ENCODE peak calls at places on chromosomes 11 and 22, in five cellular contexts. One of them, this sample, is unnamed.

GRCh38 chr11:27020736-27021135 is 19.9 kb upstream of the BBOX1 start:
- DNase-seq in activated CD4-positive, alpha-beta T cell treated with anti-CD3 and anti-CD28 coated beads, Interleukin-2, amount 10 ng/mL, durations not matched to agents 7 days and 5 days: no peak
- DNase-seq in prostate gland: no peak
- DNase-seq in activated CD4-positive, CD25-positive, alpha-beta regulatory T cell treated with anti-CD3 and anti-CD28 coated beads, Interleukin-2, amount 50 U/mL, for 72 hours: no peak
- DNase-seq in left colon: no peak
- DNase-seq in this sample: no peak

GRCh38 chr11:123351375-123351774 is 78.7 kb upstream of the GRAMD1B start:
- DNase-seq in activated CD4-positive, alpha-beta T cell treated with anti-CD3 and anti-CD28 coated beads, Interleukin-2, amount 10 ng/mL, durations not matched to agents 7 days and 5 days: no peak
- DNase-seq in prostate gland: no peak
- DNase-seq in activated CD4-positive, CD25-positive, alpha-beta regulatory T cell treated with anti-CD3 and anti-CD28 coated beads, Interleukin-2, amount 50 U/mL, for 72 hours: no peak
- DNase-seq in left colon: no peak
- DNase-seq in this sample: peak

GRCh38 chr11:124872280-124872679 is 7.0 kb downstream of the ROBO3 start:
- DNase-seq in activated CD4-positive, alpha-beta T cell treated with anti-CD3 and anti-CD28 coated beads, Interleukin-2, amount 10 ng/mL, durations not matched to agents 7 days and 5 days: no peak
- DNase-seq in prostate gland: no peak
- DNase-seq in activated CD4-positive, CD25-positive, alpha-beta regulatory T cell treated with anti-CD3 and anti-CD28 coated beads, Interleukin-2, amount 50 U/mL, for 72 hours: no peak
- DNase-seq in left colon: no peak
- DNase-seq in this sample: no peak

GRCh38 chr11:47938791-47939560 is 41.4 kb upstream of the PTPRJ start:
- DNase-seq in activated CD4-positive, alpha-beta T cell treated with anti-CD3 and anti-CD28 coated beads, Interleukin-2, amount 10 ng/mL, durations not matched to agents 7 days and 5 days: no peak
- DNase-seq in prostate gland: no peak
- DNase-seq in activated CD4-positive, CD25-positive, alpha-beta regulatory T cell treated with anti-CD3 and anti-CD28 coated beads, Interleukin-2, amount 50 U/mL, for 72 hours: no peak
- DNase-seq in left colon: no peak
- DNase-seq in this sample: no peak

GRCh38 chr11:64655901-64656601 is 65.0 kb downstream of the SLC22A12 start:
- DNase-seq in activated CD4-positive, alpha-beta T cell treated with anti-CD3 and anti-CD28 coated beads, Interleukin-2, amount 10 ng/mL, durations not matched to agents 7 days and 5 days: no peak
- DNase-seq in prostate gland: no peak
- DNase-seq in activated CD4-positive, CD25-positive, alpha-beta regulatory T cell treated with anti-CD3 and anti-CD28 coated beads, Interleukin-2, amount 50 U/mL, for 72 hours: no peak
- DNase-seq in left colon: no peak
- DNase-seq in this sample: no peak

GRCh38 chr22:21816787-21817496 is 50.5 kb downstream of the MAPK1 start:
- DNase-seq in activated CD4-positive, alpha-beta T cell treated with anti-CD3 and anti-CD28 coated beads, Interleukin-2, amount 10 ng/mL, durations not matched to agents 7 days and 5 days: peak
- DNase-seq in prostate gland: no peak
- DNase-seq in activated CD4-positive, CD25-positive, alpha-beta regulatory T cell treated with anti-CD3 and anti-CD28 coated beads, Interleukin-2, amount 50 U/mL, for 72 hours: no peak
- DNase-seq in left colon: no peak
- DNase-seq in this sample: peak

GRCh38 chr11:71245601-71246391 is 6.6 kb downstream of the SHANK2 start:
- DNase-seq in activated CD4-positive, alpha-beta T cell treated with anti-CD3 and anti-CD28 coated beads, Interleukin-2, amount 10 ng/mL, durations not matched to agents 7 days and 5 days: no peak
- DNase-seq in prostate gland: no peak
- DNase-seq in activated CD4-positive, CD25-positive, alpha-beta regulatory T cell treated with anti-CD3 and anti-CD28 coated beads, Interleukin-2, amount 50 U/mL, for 72 hours: no peak
- DNase-seq in left colon: no peak
- DNase-seq in this sample: no peak

GRCh38 chr11:63595296-63595695 is 18.9 kb downstream of the PLAAT3 start:
- DNase-seq in activated CD4-positive, alpha-beta T cell treated with anti-CD3 and anti-CD28 coated beads, Interleukin-2, amount 10 ng/mL, durations not matched to agents 7 days and 5 days: no peak
- DNase-seq in prostate gland: no peak
- DNase-seq in activated CD4-positive, CD25-positive, alpha-beta regulatory T cell treated with anti-CD3 and anti-CD28 coated beads, Interleukin-2, amount 50 U/mL, for 72 hours: no peak
- DNase-seq in left colon: no peak
- DNase-seq in this sample: no peak

GRCh38 chr22:21641417-21641794 is 696 bp upstream of the SDF2L1 start:
- DNase-seq in activated CD4-positive, alpha-beta T cell treated with anti-CD3 and anti-CD28 coated beads, Interleukin-2, amount 10 ng/mL, durations not matched to agents 7 days and 5 days: no peak
- DNase-seq in prostate gland: no peak
- DNase-seq in activated CD4-positive, CD25-positive, alpha-beta regulatory T cell treated with anti-CD3 and anti-CD28 coated beads, Interleukin-2, amount 50 U/mL, for 72 hours: no peak
- DNase-seq in left colon: peak
- DNase-seq in this sample: peak

GRCh38 chr11:22828373-22828772 is 1.2 kb downstream of the SVIP start:
- DNase-seq in activated CD4-positive, alpha-beta T cell treated with anti-CD3 and anti-CD28 coated beads, Interleukin-2, amount 10 ng/mL, durations not matched to agents 7 days and 5 days: no peak
- DNase-seq in prostate gland: no peak
- DNase-seq in activated CD4-positive, CD25-positive, alpha-beta regulatory T cell treated with anti-CD3 and anti-CD28 coated beads, Interleukin-2, amount 50 U/mL, for 72 hours: no peak
- DNase-seq in left colon: no peak
- DNase-seq in this sample: no peak

GRCh38 chr11:132839226-132839625 is 693.1 kb downstream of the OPCML start:
- DNase-seq in activated CD4-positive, alpha-beta T cell treated with anti-CD3 and anti-CD28 coated beads, Interleukin-2, amount 10 ng/mL, durations not matched to agents 7 days and 5 days: no peak
- DNase-seq in prostate gland: no peak
- DNase-seq in activated CD4-positive, CD25-positive, alpha-beta regulatory T cell treated with anti-CD3 and anti-CD28 coated beads, Interleukin-2, amount 50 U/mL, for 72 hours: no peak
- DNase-seq in left colon: no peak
- DNase-seq in this sample: no peak

GRCh38 chr11:59849129-59849528 is 3.8 kb upstream of the CBLIF start:
- DNase-seq in activated CD4-positive, alpha-beta T cell treated with anti-CD3 and anti-CD28 coated beads, Interleukin-2, amount 10 ng/mL, durations not matched to agents 7 days and 5 days: no peak
- DNase-seq in prostate gland: no peak
- DNase-seq in activated CD4-positive, CD25-positive, alpha-beta regulatory T cell treated with anti-CD3 and anti-CD28 coated beads, Interleukin-2, amount 50 U/mL, for 72 hours: no peak
- DNase-seq in left colon: peak
- DNase-seq in this sample: no peak

GRCh38 chr11:19962795-19963163 is 197.5 kb downstream of the DBX1 start:
- DNase-seq in activated CD4-positive, alpha-beta T cell treated with anti-CD3 and anti-CD28 coated beads, Interleukin-2, amount 10 ng/mL, durations not matched to agents 7 days and 5 days: no peak
- DNase-seq in prostate gland: no peak
- DNase-seq in activated CD4-positive, CD25-positive, alpha-beta regulatory T cell treated with anti-CD3 and anti-CD28 coated beads, Interleukin-2, amount 50 U/mL, for 72 hours: no peak
- DNase-seq in left colon: no peak
- DNase-seq in this sample: no peak

GRCh38 chr11:46889689-46890475 is 28.5 kb downstream of the LRP4 start:
- DNase-seq in activated CD4-positive, alpha-beta T cell treated with anti-CD3 and anti-CD28 coated beads, Interleukin-2, amount 10 ng/mL, durations not matched to agents 7 days and 5 days: peak
- DNase-seq in prostate gland: peak
- DNase-seq in activated CD4-positive, CD25-positive, alpha-beta regulatory T cell treated with anti-CD3 and anti-CD28 coated beads, Interleukin-2, amount 50 U/mL, for 72 hours: peak
- DNase-seq in left colon: peak
- DNase-seq in this sample: peak

GRCh38 chr11:67542971-67543370 is 19.7 kb upstream of the CABP2 start:
- DNase-seq in activated CD4-positive, alpha-beta T cell treated with anti-CD3 and anti-CD28 coated beads, Interleukin-2, amount 10 ng/mL, durations not matched to agents 7 days and 5 days: no peak
- DNase-seq in prostate gland: no peak
- DNase-seq in activated CD4-positive, CD25-positive, alpha-beta regulatory T cell treated with anti-CD3 and anti-CD28 coated beads, Interleukin-2, amount 50 U/mL, for 72 hours: no peak
- DNase-seq in left colon: no peak
- DNase-seq in this sample: no peak

GRCh38 chr22:39654959-39655579 is 84.5 kb downstream of the CACNA1I start:
- DNase-seq in activated CD4-positive, alpha-beta T cell treated with anti-CD3 and anti-CD28 coated beads, Interleukin-2, amount 10 ng/mL, durations not matched to agents 7 days and 5 days: no peak
- DNase-seq in prostate gland: no peak
- DNase-seq in activated CD4-positive, CD25-positive, alpha-beta regulatory T cell treated with anti-CD3 and anti-CD28 coated beads, Interleukin-2, amount 50 U/mL, for 72 hours: no peak
- DNase-seq in left colon: no peak
- DNase-seq in this sample: no peak

GRCh38 chr22:38413085-38414008 is 41.7 kb downstream of the KCNJ4 start:
- DNase-seq in activated CD4-positive, alpha-beta T cell treated with anti-CD3 and anti-CD28 coated beads, Interleukin-2, amount 10 ng/mL, durations not matched to agents 7 days and 5 days: no peak
- DNase-seq in prostate gland: no peak
- DNase-seq in activated CD4-positive, CD25-positive, alpha-beta regulatory T cell treated with anti-CD3 and anti-CD28 coated beads, Interleukin-2, amount 50 U/mL, for 72 hours: no peak
- DNase-seq in left colon: peak
- DNase-seq in this sample: peak

GRCh38 chr11:71452354-71453020 is 516 bp upstream of the NADSYN1 start:
- DNase-seq in activated CD4-positive, alpha-beta T cell treated with anti-CD3 and anti-CD28 coated beads, Interleukin-2, amount 10 ng/mL, durations not matched to agents 7 days and 5 days: peak
- DNase-seq in prostate gland: peak
- DNase-seq in activated CD4-positive, CD25-positive, alpha-beta regulatory T cell treated with anti-CD3 and anti-CD28 coated beads, Interleukin-2, amount 50 U/mL, for 72 hours: peak
- DNase-seq in left colon: peak
- DNase-seq in this sample: peak

GRCh38 chr11:124633355-124633754 is 10.7 kb downstream of the TBRG1 start:
- DNase-seq in activated CD4-positive, alpha-beta T cell treated with anti-CD3 and anti-CD28 coated beads, Interleukin-2, amount 10 ng/mL, durations not matched to agents 7 days and 5 days: no peak
- DNase-seq in prostate gland: no peak
- DNase-seq in activated CD4-positive, CD25-positive, alpha-beta regulatory T cell treated with anti-CD3 and anti-CD28 coated beads, Interleukin-2, amount 50 U/mL, for 72 hours: no peak
- DNase-seq in left colon: no peak
- DNase-seq in this sample: no peak

GRCh38 chr11:2575611-2576051 is 124.2 kb downstream of the KCNQ1OT1 start:
- DNase-seq in activated CD4-positive, alpha-beta T cell treated with anti-CD3 and anti-CD28 coated beads, Interleukin-2, amount 10 ng/mL, durations not matched to agents 7 days and 5 days: no peak
- DNase-seq in prostate gland: no peak
- DNase-seq in activated CD4-positive, CD25-positive, alpha-beta regulatory T cell treated with anti-CD3 and anti-CD28 coated beads, Interleukin-2, amount 50 U/mL, for 72 hours: no peak
- DNase-seq in left colon: peak
- DNase-seq in this sample: peak

GRCh38 chr11:116701876-116702275 is 70.9 kb downstream of the BUD13 start:
- DNase-seq in activated CD4-positive, alpha-beta T cell treated with anti-CD3 and anti-CD28 coated beads, Interleukin-2, amount 10 ng/mL, durations not matched to agents 7 days and 5 days: no peak
- DNase-seq in prostate gland: no peak
- DNase-seq in activated CD4-positive, CD25-positive, alpha-beta regulatory T cell treated with anti-CD3 and anti-CD28 coated beads, Interleukin-2, amount 50 U/mL, for 72 hours: no peak
- DNase-seq in left colon: no peak
- DNase-seq in this sample: no peak

GRCh38 chr22:25775501-25775900 is 33.5 kb downstream of the MYO18B start:
- DNase-seq in activated CD4-positive, alpha-beta T cell treated with anti-CD3 and anti-CD28 coated beads, Interleukin-2, amount 10 ng/mL, durations not matched to agents 7 days and 5 days: no peak
- DNase-seq in prostate gland: no peak
- DNase-seq in activated CD4-positive, CD25-positive, alpha-beta regulatory T cell treated with anti-CD3 and anti-CD28 coated beads, Interleukin-2, amount 50 U/mL, for 72 hours: no peak
- DNase-seq in left colon: no peak
- DNase-seq in this sample: no peak

GRCh38 chr11:64065141-64065465 is 29.4 kb downstream of the FLRT1 start:
- DNase-seq in activated CD4-positive, alpha-beta T cell treated with anti-CD3 and anti-CD28 coated beads, Interleukin-2, amount 10 ng/mL, durations not matched to agents 7 days and 5 days: no peak
- DNase-seq in prostate gland: no peak
- DNase-seq in activated CD4-positive, CD25-positive, alpha-beta regulatory T cell treated with anti-CD3 and anti-CD28 coated beads, Interleukin-2, amount 50 U/mL, for 72 hours: no peak
- DNase-seq in left colon: no peak
- DNase-seq in this sample: no peak

GRCh38 chr11:57932105-57932504 is 91.6 kb upstream of the OR9Q1 start:
- DNase-seq in activated CD4-positive, alpha-beta T cell treated with anti-CD3 and anti-CD28 coated beads, Interleukin-2, amount 10 ng/mL, durations not matched to agents 7 days and 5 days: no peak
- DNase-seq in prostate gland: no peak
- DNase-seq in activated CD4-positive, CD25-positive, alpha-beta regulatory T cell treated with anti-CD3 and anti-CD28 coated beads, Interleukin-2, amount 50 U/mL, for 72 hours: no peak
- DNase-seq in left colon: no peak
- DNase-seq in this sample: no peak

GRCh38 chr11:57303280-57303989 is 21.3 kb downstream of the TNKS1BP1 start:
- DNase-seq in activated CD4-positive, alpha-beta T cell treated with anti-CD3 and anti-CD28 coated beads, Interleukin-2, amount 10 ng/mL, durations not matched to agents 7 days and 5 days: no peak
- DNase-seq in prostate gland: no peak
- DNase-seq in activated CD4-positive, CD25-positive, alpha-beta regulatory T cell treated with anti-CD3 and anti-CD28 coated beads, Interleukin-2, amount 50 U/mL, for 72 hours: no peak
- DNase-seq in left colon: no peak
- DNase-seq in this sample: no peak

GRCh38 chr11:43573233-43573632 is 107.3 kb upstream of the HSD17B12 start:
- DNase-seq in activated CD4-positive, alpha-beta T cell treated with anti-CD3 and anti-CD28 coated beads, Interleukin-2, amount 10 ng/mL, durations not matched to agents 7 days and 5 days: peak
- DNase-seq in prostate gland: no peak
- DNase-seq in activated CD4-positive, CD25-positive, alpha-beta regulatory T cell treated with anti-CD3 and anti-CD28 coated beads, Interleukin-2, amount 50 U/mL, for 72 hours: no peak
- DNase-seq in left colon: no peak
- DNase-seq in this sample: no peak

GRCh38 chr11:721913-722811 is 16.1 kb downstream of the EPS8L2 start:
- DNase-seq in activated CD4-positive, alpha-beta T cell treated with anti-CD3 and anti-CD28 coated beads, Interleukin-2, amount 10 ng/mL, durations not matched to agents 7 days and 5 days: peak
- DNase-seq in prostate gland: no peak
- DNase-seq in activated CD4-positive, CD25-positive, alpha-beta regulatory T cell treated with anti-CD3 and anti-CD28 coated beads, Interleukin-2, amount 50 U/mL, for 72 hours: no peak
- DNase-seq in left colon: peak
- DNase-seq in this sample: no peak

GRCh38 chr11:36360833-36361232 is 64.7 kb downstream of the PRR5L start:
- DNase-seq in activated CD4-positive, alpha-beta T cell treated with anti-CD3 and anti-CD28 coated beads, Interleukin-2, amount 10 ng/mL, durations not matched to agents 7 days and 5 days: no peak
- DNase-seq in prostate gland: no peak
- DNase-seq in activated CD4-positive, CD25-positive, alpha-beta regulatory T cell treated with anti-CD3 and anti-CD28 coated beads, Interleukin-2, amount 50 U/mL, for 72 hours: no peak
- DNase-seq in left colon: no peak
- DNase-seq in this sample: no peak

GRCh38 chr22:45783021-45783420 is 111.4 kb downstream of the ATXN10 start:
- DNase-seq in activated CD4-positive, alpha-beta T cell treated with anti-CD3 and anti-CD28 coated beads, Interleukin-2, amount 10 ng/mL, durations not matched to agents 7 days and 5 days: no peak
- DNase-seq in prostate gland: no peak
- DNase-seq in activated CD4-positive, CD25-positive, alpha-beta regulatory T cell treated with anti-CD3 and anti-CD28 coated beads, Interleukin-2, amount 50 U/mL, for 72 hours: no peak
- DNase-seq in left colon: no peak
- DNase-seq in this sample: no peak

GRCh38 chr11:42913731-42914130 is 398.1 kb upstream of the API5 start:
- DNase-seq in activated CD4-positive, alpha-beta T cell treated with anti-CD3 and anti-CD28 coated beads, Interleukin-2, amount 10 ng/mL, durations not matched to agents 7 days and 5 days: no peak
- DNase-seq in prostate gland: no peak
- DNase-seq in activated CD4-positive, CD25-positive, alpha-beta regulatory T cell treated with anti-CD3 and anti-CD28 coated beads, Interleukin-2, amount 50 U/mL, for 72 hours: no peak
- DNase-seq in left colon: no peak
- DNase-seq in this sample: no peak

GRCh38 chr11:5004429-5005274 is 10.0 kb downstream of the OR51L1 start:
- DNase-seq in activated CD4-positive, alpha-beta T cell treated with anti-CD3 and anti-CD28 coated beads, Interleukin-2, amount 10 ng/mL, durations not matched to agents 7 days and 5 days: peak
- DNase-seq in prostate gland: peak
- DNase-seq in activated CD4-positive, CD25-positive, alpha-beta regulatory T cell treated with anti-CD3 and anti-CD28 coated beads, Interleukin-2, amount 50 U/mL, for 72 hours: no peak
- DNase-seq in left colon: peak
- DNase-seq in this sample: peak

GRCh38 chr22:39283312-39284141 is 35.9 kb downstream of the RPL3 start:
- DNase-seq in activated CD4-positive, alpha-beta T cell treated with anti-CD3 and anti-CD28 coated beads, Interleukin-2, amount 10 ng/mL, durations not matched to agents 7 days and 5 days: no peak
- DNase-seq in prostate gland: no peak
- DNase-seq in activated CD4-positive, CD25-positive, alpha-beta regulatory T cell treated with anti-CD3 and anti-CD28 coated beads, Interleukin-2, amount 50 U/mL, for 72 hours: no peak
- DNase-seq in left colon: no peak
- DNase-seq in this sample: no peak

GRCh38 chr11:96155627-96156378 is 187.2 kb downstream of the MAML2 start:
- DNase-seq in activated CD4-positive, alpha-beta T cell treated with anti-CD3 and anti-CD28 coated beads, Interleukin-2, amount 10 ng/mL, durations not matched to agents 7 days and 5 days: no peak
- DNase-seq in prostate gland: peak
- DNase-seq in activated CD4-positive, CD25-positive, alpha-beta regulatory T cell treated with anti-CD3 and anti-CD28 coated beads, Interleukin-2, amount 50 U/mL, for 72 hours: peak
- DNase-seq in left colon: peak
- DNase-seq in this sample: peak

This sample was measured in body of pancreas.